ENCODE peak calls at places on chromosomes 11 and 22, in five cellular contexts. A, B, U, K and F are unnamed samples.

GRCh38 chr11:28176231-28176853 is 68.2 kb downstream of the METTL15 start:
- DNase-seq in K (no peak), B (no peak), U (no peak), A (peak), F (peak)

GRCh38 chr11:35144103-35144741 is 5.3 kb downstream of the CD44 start:
- DNase-seq in B (peak), A (peak), U (no peak), K (peak), F (peak)

GRCh38 chr11:43576834-43577521 is 103.6 kb upstream of the HSD17B12 start:
- DNase-seq in B (peak), A (no peak), K (peak), U (no peak), F (peak)

GRCh38 chr11:126731526-126731925 is 269.0 kb downstream of the KIRREL3 start:
- DNase-seq in B (no peak), U (no peak), A (no peak), K (no peak), F (no peak)

GRCh38 chr11:72361321-72361720 is 73.0 kb downstream of the CLPB start:
- DNase-seq in K (no peak), A (no peak), U (no peak), B (no peak), F (no peak)

GRCh38 chr11:125233116-125233515 is 68.6 kb downstream of the PKNOX2 start:
- DNase-seq in K (no peak), A (no peak), U (no peak), B (no peak), F (no peak)

GRCh38 chr11:63839508-63840355 is 822 bp downstream of the MARK2 start:
- DNase-seq in B (peak), K (no peak), U (no peak), A (no peak), F (no peak)

GRCh38 chr22:27825174-27825573 is 23.6 kb upstream of the MN1 start:
- DNase-seq in K (no peak), U (no peak), A (no peak), B (peak), F (peak)

GRCh38 chr22:42970029-42970428 is 44.9 kb downstream of the PACSIN2 start:
- DNase-seq in U (no peak), K (no peak), B (no peak), A (peak), F (no peak)

GRCh38 chr22:46092011-46092410 is 58.3 kb upstream of the PPARA start:
- DNase-seq in B (no peak), U (no peak), A (no peak), K (no peak), F (no peak)

GRCh38 chr11:125588505-125588904 is 4.1 kb upstream of the STT3A start:
- DNase-seq in K (no peak), A (no peak), U (no peak), B (peak), F (peak)

GRCh38 chr11:57313071-57313787 is 11.5 kb downstream of the TNKS1BP1 start:
- DNase-seq in B (no peak), U (no peak), K (no peak), A (no peak), F (no peak)

GRCh38 chr11:35629914-35630313 is 11.7 kb downstream of the FJX1 start:
- DNase-seq in A (peak), B (no peak), U (no peak), K (peak), F (peak)